ENCODE peak calls at places on chromosomes 4 and X, in five cellular contexts. One of them, this sample, is unnamed.

GRCh38 chr4:138310498-138310897 is 68.3 kb upstream of the SLC7A11 start:
- DNase-seq in tibial nerve: no peak
- DNase-seq in body of pancreas: no peak
- DNase-seq in CD4-positive, alpha-beta T cell: no peak
- DNase-seq in upper lobe of left lung: no peak
- DNase-seq in this sample: no peak

GRCh38 chr4:185115827-185116232 is 27.2 kb upstream of the SLC25A4 start:
- DNase-seq in tibial nerve: no peak
- DNase-seq in upper lobe of left lung: no peak
- DNase-seq in body of pancreas: peak; percentile 86
- DNase-seq in CD4-positive, alpha-beta T cell: no peak
- DNase-seq in this sample: no peak

GRCh38 chr4:44017422-44017739 is 431.2 kb downstream of the KCTD8 start:
- DNase-seq in tibial nerve: no peak
- DNase-seq in CD4-positive, alpha-beta T cell: no peak
- DNase-seq in upper lobe of left lung: no peak
- DNase-seq in body of pancreas: no peak
- DNase-seq in this sample: no peak

GRCh38 chr4:99468891-99469290 is 33.7 kb upstream of the ADH7 start:
- DNase-seq in tibial nerve: no peak
- DNase-seq in upper lobe of left lung: no peak
- DNase-seq in body of pancreas: no peak
- DNase-seq in CD4-positive, alpha-beta T cell: no peak
- DNase-seq in this sample: no peak

GRCh38 chr4:160296476-160296875 is 1193.6 kb downstream of the RAPGEF2 start:
- DNase-seq in tibial nerve: no peak
- DNase-seq in CD4-positive, alpha-beta T cell: no peak
- DNase-seq in body of pancreas: no peak
- DNase-seq in upper lobe of left lung: no peak
- DNase-seq in this sample: no peak

GRCh38 chr4:43757147-43757546 is 691.5 kb downstream of the KCTD8 start:
- DNase-seq in tibial nerve: no peak
- DNase-seq in body of pancreas: peak; percentile 45
- DNase-seq in upper lobe of left lung: no peak
- DNase-seq in CD4-positive, alpha-beta T cell: no peak
- DNase-seq in this sample: no peak

GRCh38 chrX:102840871-102841705 is 96.0 kb upstream of the RAB40AL start:
- DNase-seq in upper lobe of left lung: no peak
- DNase-seq in tibial nerve: no peak
- DNase-seq in body of pancreas: no peak
- DNase-seq in CD4-positive, alpha-beta T cell: no peak
- DNase-seq in this sample: no peak

GRCh38 chr4:168811793-168812651 is 198.0 kb downstream of the CBR4 start:
- DNase-seq in upper lobe of left lung: no peak
- DNase-seq in CD4-positive, alpha-beta T cell: no peak
- DNase-seq in body of pancreas: no peak
- DNase-seq in tibial nerve: no peak
- DNase-seq in this sample: no peak

GRCh38 chr4:71333960-71334951 is 4.6 kb upstream of the SLC4A4 start:
- DNase-seq in tibial nerve: no peak
- DNase-seq in body of pancreas: no peak
- DNase-seq in upper lobe of left lung: no peak
- DNase-seq in CD4-positive, alpha-beta T cell: no peak
- DNase-seq in this sample: no peak

GRCh38 chrX:118729043-118729652 is 1.7 kb downstream of the IL13RA1 start:
- DNase-seq in body of pancreas: no peak
- DNase-seq in tibial nerve: no peak
- DNase-seq in upper lobe of left lung: no peak
- DNase-seq in CD4-positive, alpha-beta T cell: no peak
- DNase-seq in this sample: no peak

GRCh38 chrX:1734806-1735205 is 119.9 kb downstream of the ASMT start:
- DNase-seq in body of pancreas: no peak
- DNase-seq in upper lobe of left lung: no peak
- DNase-seq in CD4-positive, alpha-beta T cell: no peak
- DNase-seq in tibial nerve: no peak
- DNase-seq in this sample: no peak

GRCh38 chrX:48683411-48683982 is at the start of gene WAS:
- DNase-seq in tibial nerve: no peak
- DNase-seq in CD4-positive, alpha-beta T cell: peak; percentile 14
- DNase-seq in body of pancreas: no peak
- DNase-seq in upper lobe of left lung: no peak
- DNase-seq in this sample: peak; percentile 62

GRCh38 chr4:11729548-11729947 is 300.9 kb upstream of the HS3ST1 start:
- DNase-seq in CD4-positive, alpha-beta T cell: no peak
- DNase-seq in tibial nerve: no peak
- DNase-seq in upper lobe of left lung: no peak
- DNase-seq in body of pancreas: no peak
- DNase-seq in this sample: no peak

GRCh38 chr4:11730545-11730944 is 301.9 kb upstream of the HS3ST1 start:
- DNase-seq in CD4-positive, alpha-beta T cell: no peak
- DNase-seq in upper lobe of left lung: no peak
- DNase-seq in body of pancreas: no peak
- DNase-seq in tibial nerve: no peak
- DNase-seq in this sample: no peak

GRCh38 chr4:11732155-11732554 is 303.5 kb upstream of the HS3ST1 start:
- DNase-seq in upper lobe of left lung: no peak
- DNase-seq in body of pancreas: no peak
- DNase-seq in CD4-positive, alpha-beta T cell: no peak
- DNase-seq in tibial nerve: no peak
- DNase-seq in this sample: no peak

GRCh38 chr4:11724731-11725130 is 296.0 kb upstream of the HS3ST1 start:
- DNase-seq in CD4-positive, alpha-beta T cell: no peak
- DNase-seq in body of pancreas: no peak
- DNase-seq in upper lobe of left lung: no peak
- DNase-seq in tibial nerve: no peak
- DNase-seq in this sample: no peak

GRCh38 chr4:11728165-11728564 is 299.5 kb upstream of the HS3ST1 start:
- DNase-seq in body of pancreas: no peak
- DNase-seq in tibial nerve: no peak
- DNase-seq in CD4-positive, alpha-beta T cell: no peak
- DNase-seq in upper lobe of left lung: no peak
- DNase-seq in this sample: no peak
- H3K27ac ChIP-seq in body of pancreas: no peak overlapping the region
- H3K27ac ChIP-seq in tibial nerve: no peak overlapping the region
- H3K27ac ChIP-seq in CD4-positive, alpha-beta T cell: no peak overlapping the region
- H3K27ac ChIP-seq in upper lobe of left lung: no peak overlapping the region
- H3K27ac ChIP-seq in this sample: no peak overlapping the region

GRCh38 chrX:19680580-19680979 is 165.3 kb upstream of the MAP3K15 start:
- DNase-seq in CD4-positive, alpha-beta T cell: no peak
- DNase-seq in body of pancreas: no peak
- DNase-seq in tibial nerve: no peak
- DNase-seq in upper lobe of left lung: no peak
- DNase-seq in this sample: no peak

GRCh38 chrX:19683358-19683757 is 168.1 kb upstream of the MAP3K15 start:
- DNase-seq in body of pancreas: no peak
- DNase-seq in CD4-positive, alpha-beta T cell: no peak
- DNase-seq in tibial nerve: no peak
- DNase-seq in upper lobe of left lung: no peak
- DNase-seq in this sample: no peak

GRCh38 chrX:19684265-19684664 is 169.0 kb upstream of the MAP3K15 start:
- DNase-seq in body of pancreas: no peak
- DNase-seq in upper lobe of left lung: no peak
- DNase-seq in tibial nerve: no peak
- DNase-seq in CD4-positive, alpha-beta T cell: no peak
- DNase-seq in this sample: no peak

GRCh38 chrX:19683817-19684216 is 168.5 kb upstream of the MAP3K15 start:
- DNase-seq in tibial nerve: no peak
- DNase-seq in CD4-positive, alpha-beta T cell: peak; percentile 29
- DNase-seq in upper lobe of left lung: no peak
- DNase-seq in body of pancreas: no peak
- DNase-seq in this sample: peak; percentile 21

DNA sequence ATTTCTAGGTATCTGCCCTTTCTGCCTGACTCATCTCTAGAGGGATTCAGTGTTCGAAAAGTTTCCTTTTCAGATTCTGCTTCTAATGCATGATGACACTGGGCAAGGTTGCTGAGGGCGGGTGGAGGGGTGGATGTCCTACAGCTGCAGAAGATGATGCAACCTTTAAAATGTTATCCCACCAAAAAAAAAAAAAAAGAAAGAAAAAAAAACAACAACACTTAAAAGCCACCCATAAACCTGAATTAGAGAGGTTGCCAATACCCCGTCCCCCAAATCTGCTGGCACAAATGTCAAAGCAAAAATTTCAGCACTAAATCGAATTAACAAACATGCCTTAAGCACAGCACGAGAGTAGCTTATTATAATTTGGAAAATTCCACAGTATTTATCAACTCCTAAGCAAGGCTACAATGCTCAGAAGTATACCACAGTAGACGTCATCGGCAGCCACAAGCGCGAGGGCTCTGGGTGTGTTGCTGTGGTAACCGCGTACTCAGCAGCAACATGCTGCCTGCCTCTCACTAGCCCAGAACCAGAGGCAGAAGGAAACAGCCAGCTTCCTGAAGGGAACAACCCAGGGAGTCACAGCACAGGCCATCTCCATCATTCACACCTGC is 167.5 kb upstream of the MAP3K15 start:
- DNase-seq in body of pancreas: peak; percentile 13
- DNase-seq in tibial nerve: peak; percentile 45
- DNase-seq in upper lobe of left lung: no peak
- DNase-seq in CD4-positive, alpha-beta T cell: peak; percentile 84
- DNase-seq in this sample: peak; percentile 92
- H3K27ac ChIP-seq in body of pancreas: no peak overlapping the region
- H3K27ac ChIP-seq in tibial nerve: peak overlapping the region; percentile 82
- H3K27ac ChIP-seq in upper lobe of left lung: no peak overlapping the region
- H3K27ac ChIP-seq in CD4-positive, alpha-beta T cell: peak overlapping the region; percentile 73
- H3K27ac ChIP-seq in this sample: peak overlapping the region; percentile 92

GRCh38 chr4:53235547-53235946 is 130.3 kb downstream of the SCFD2 start:
- DNase-seq in tibial nerve: no peak
- DNase-seq in body of pancreas: no peak
- DNase-seq in CD4-positive, alpha-beta T cell: no peak
- DNase-seq in upper lobe of left lung: no peak
- DNase-seq in this sample: no peak
- H3K27ac ChIP-seq in tibial nerve: no peak overlapping the region
- H3K27ac ChIP-seq in body of pancreas: no peak overlapping the region
- H3K27ac ChIP-seq in CD4-positive, alpha-beta T cell: no peak overlapping the region
- H3K27ac ChIP-seq in upper lobe of left lung: no peak overlapping the region
- H3K27ac ChIP-seq in this sample: no peak overlapping the region

GRCh38 chrX:30577362-30577961 is at the start of gene TASL:
- DNase-seq in CD4-positive, alpha-beta T cell: no peak
- DNase-seq in tibial nerve: no peak
- DNase-seq in body of pancreas: no peak
- DNase-seq in upper lobe of left lung: no peak
- DNase-seq in this sample: peak; percentile 54
- H3K27ac ChIP-seq in CD4-positive, alpha-beta T cell: no peak within 1 kb of the TSS
- H3K27ac ChIP-seq in tibial nerve: no peak within 1 kb of the TSS
- H3K27ac ChIP-seq in body of pancreas: no peak within 1 kb of the TSS
- H3K27ac ChIP-seq in upper lobe of left lung: peak within 1 kb of the TSS; percentile 49
- H3K27ac ChIP-seq in this sample: peak within 1 kb of the TSS; percentile 53

GRCh38 chr4:142098900-142099299 is 462.5 kb downstream of the IL15 start:
- DNase-seq in body of pancreas: no peak
- DNase-seq in tibial nerve: no peak
- DNase-seq in upper lobe of left lung: no peak
- DNase-seq in CD4-positive, alpha-beta T cell: no peak
- DNase-seq in this sample: no peak
- H3K27ac ChIP-seq in body of pancreas: no peak overlapping the region
- H3K27ac ChIP-seq in tibial nerve: no peak overlapping the region
- H3K27ac ChIP-seq in upper lobe of left lung: no peak overlapping the region
- H3K27ac ChIP-seq in CD4-positive, alpha-beta T cell: no peak overlapping the region
- H3K27ac ChIP-seq in this sample: no peak overlapping the region

GRCh38 chr4:173448103-173448502 is 49.2 kb upstream of the SCRG1 start:
- DNase-seq in body of pancreas: no peak
- DNase-seq in CD4-positive, alpha-beta T cell: no peak
- DNase-seq in upper lobe of left lung: no peak
- DNase-seq in tibial nerve: no peak
- DNase-seq in this sample: no peak
- H3K27ac ChIP-seq in body of pancreas: no peak overlapping the region
- H3K27ac ChIP-seq in CD4-positive, alpha-beta T cell: no peak overlapping the region
- H3K27ac ChIP-seq in upper lobe of left lung: no peak overlapping the region
- H3K27ac ChIP-seq in tibial nerve: no peak overlapping the region
- H3K27ac ChIP-seq in this sample: no peak overlapping the region

This sample was measured in CD4-positive, alpha-beta memory T cell.